ENCODE peak calls at places on chromosomes 6 and 20, in seven cellular contexts. One of them, this sample, is unnamed.

GRCh38 chr20:11271319-11271718 is 597.5 kb upstream of the JAG1 start:
- DNase-seq in iPS DF 6.9: peak; percentile 16
- DNase-seq in occipital lobe: no peak
- DNase-seq in GDM1: no peak
- DNase-seq in EL: no peak
- DNase-seq in NCI-H2171 treated with DMSO at 0.1 percent for 48 hours: peak; percentile 42
- DNase-seq in globus pallidus: no peak
- DNase-seq in this sample: no peak

GRCh38 chr6:42727084-42727601 is 4.7 kb upstream of the PRPH2 start:
- DNase-seq in iPS DF 6.9: no peak
- DNase-seq in occipital lobe: peak; percentile 30
- DNase-seq in GDM1: no peak
- DNase-seq in EL: peak; percentile 41
- DNase-seq in NCI-H2171 treated with DMSO at 0.1 percent for 48 hours: no peak
- DNase-seq in globus pallidus: peak; percentile 19
- DNase-seq in this sample: no peak

GRCh38 chr20:25310921-25311728 is 63.2 kb downstream of the PYGB start:
- DNase-seq in iPS DF 6.9: no peak
- DNase-seq in occipital lobe: no peak
- DNase-seq in GDM1: no peak
- DNase-seq in EL: peak; percentile 98
- DNase-seq in NCI-H2171 treated with DMSO at 0.1 percent for 48 hours: no peak
- DNase-seq in globus pallidus: no peak
- DNase-seq in this sample: peak; percentile 65

GRCh38 chr6:155604991-155605390 is 149.4 kb upstream of the NOX3 start:
- DNase-seq in iPS DF 6.9: no peak
- DNase-seq in occipital lobe: no peak
- DNase-seq in GDM1: no peak
- DNase-seq in EL: peak; percentile 59
- DNase-seq in NCI-H2171 treated with DMSO at 0.1 percent for 48 hours: no peak
- DNase-seq in globus pallidus: no peak
- DNase-seq in this sample: no peak

GRCh38 chr6:14710421-14710820 is 535.4 kb upstream of the JARID2 start:
- DNase-seq in iPS DF 6.9: no peak
- DNase-seq in occipital lobe: no peak
- DNase-seq in GDM1: no peak
- DNase-seq in EL: no peak
- DNase-seq in NCI-H2171 treated with DMSO at 0.1 percent for 48 hours: no peak
- DNase-seq in globus pallidus: no peak
- DNase-seq in this sample: no peak

GRCh38 chr6:135784493-135784892 is 67.0 kb upstream of the PDE7B start:
- DNase-seq in iPS DF 6.9: no peak
- DNase-seq in occipital lobe: no peak
- DNase-seq in GDM1: no peak
- DNase-seq in EL: no peak
- DNase-seq in NCI-H2171 treated with DMSO at 0.1 percent for 48 hours: no peak
- DNase-seq in globus pallidus: no peak
- DNase-seq in this sample: no peak

GRCh38 chr6:22413681-22414305 is 117.0 kb upstream of the PRL start:
- DNase-seq in iPS DF 6.9: no peak
- DNase-seq in occipital lobe: no peak
- DNase-seq in GDM1: no peak
- DNase-seq in EL: no peak
- DNase-seq in NCI-H2171 treated with DMSO at 0.1 percent for 48 hours: no peak
- DNase-seq in globus pallidus: no peak
- DNase-seq in this sample: no peak

GRCh38 chr20:44480097-44480496 is 4.4 kb downstream of the TTPAL start:
- DNase-seq in iPS DF 6.9: no peak
- DNase-seq in occipital lobe: no peak
- DNase-seq in GDM1: no peak
- DNase-seq in EL: no peak
- DNase-seq in NCI-H2171 treated with DMSO at 0.1 percent for 48 hours: no peak
- DNase-seq in globus pallidus: no peak
- DNase-seq in this sample: no peak

This sample was measured in skeletal muscle cell.